ENCODE peak calls at places on chromosomes 13 and 19, in five cellular contexts. One of them, this sample, is unnamed.

GRCh38 chr13:106182404-106182803 is 353.1 kb downstream of the EFNB2 start:
- DNase-seq in breast epithelium: no peak
- DNase-seq in A549: no peak
- DNase-seq in body of pancreas: no peak
- DNase-seq in transverse colon: no peak
- DNase-seq in this sample: no peak

GRCh38 chr13:26872444-26873173 is 112.0 kb upstream of the GPR12 start:
- DNase-seq in breast epithelium: no peak
- DNase-seq in body of pancreas: peak
- DNase-seq in A549: peak
- DNase-seq in transverse colon: peak
- DNase-seq in this sample: no peak

GRCh38 chr13:23899555-23899954 is 2.3 kb upstream of the C1QTNF9B start:
- DNase-seq in breast epithelium: no peak
- DNase-seq in transverse colon: no peak
- DNase-seq in body of pancreas: peak
- DNase-seq in A549: no peak
- DNase-seq in this sample: no peak

GRCh38 chr13:76820759-76821158 is 65.4 kb downstream of the KCTD12 start:
- DNase-seq in transverse colon: no peak
- DNase-seq in breast epithelium: no peak
- DNase-seq in body of pancreas: peak
- DNase-seq in A549: no peak
- DNase-seq in this sample: no peak

GRCh38 chr19:35294859-35295258 is 2.9 kb downstream of the MAG start:
- DNase-seq in transverse colon: no peak
- DNase-seq in A549: no peak
- DNase-seq in body of pancreas: no peak
- DNase-seq in breast epithelium: no peak
- DNase-seq in this sample: no peak

GRCh38 chr19:8609210-8610040 is 1.1 kb downstream of the ADAMTS10 start:
- DNase-seq in breast epithelium: no peak
- DNase-seq in A549: peak
- DNase-seq in body of pancreas: peak
- DNase-seq in transverse colon: peak
- DNase-seq in this sample: no peak

GRCh38 chr19:5131866-5132561 is 163.1 kb downstream of the KDM4B start:
- DNase-seq in A549: no peak
- DNase-seq in transverse colon: no peak
- DNase-seq in breast epithelium: no peak
- DNase-seq in body of pancreas: no peak
- DNase-seq in this sample: no peak

GRCh38 chr13:28455580-28456194 is 39.2 kb downstream of the FLT1 start:
- DNase-seq in breast epithelium: no peak
- DNase-seq in A549: no peak
- DNase-seq in transverse colon: no peak
- DNase-seq in body of pancreas: no peak
- DNase-seq in this sample: no peak

GRCh38 chr19:5407356-5407755 is 47.9 kb upstream of the ZNRF4 start:
- DNase-seq in breast epithelium: no peak
- DNase-seq in body of pancreas: no peak
- DNase-seq in A549: peak
- DNase-seq in transverse colon: no peak
- DNase-seq in this sample: no peak

GRCh38 chr13:106566682-106567420 is 1.1 kb downstream of the ARGLU1 start:
- DNase-seq in breast epithelium: no peak
- DNase-seq in A549: peak
- DNase-seq in body of pancreas: peak
- DNase-seq in transverse colon: peak
- DNase-seq in this sample: no peak

GRCh38 chr19:35267818-35268545 is 780 bp upstream of the USF2 start:
- DNase-seq in breast epithelium: peak
- DNase-seq in body of pancreas: peak
- DNase-seq in A549: peak
- DNase-seq in transverse colon: peak
- DNase-seq in this sample: no peak

GRCh38 chr13:20411638-20412342 is 113.9 kb downstream of the CRYL1 start:
- DNase-seq in breast epithelium: peak
- DNase-seq in transverse colon: no peak
- DNase-seq in A549: no peak
- DNase-seq in body of pancreas: no peak
- DNase-seq in this sample: no peak

GRCh38 chr13:100461309-100462035 is 127.1 kb downstream of the GGACT start:
- DNase-seq in transverse colon: no peak
- DNase-seq in body of pancreas: no peak
- DNase-seq in A549: no peak
- DNase-seq in breast epithelium: no peak
- DNase-seq in this sample: no peak

GRCh38 chr19:14167013-14167593 is 30.7 kb upstream of the ASF1B start:
- DNase-seq in A549: no peak
- DNase-seq in body of pancreas: no peak
- DNase-seq in breast epithelium: no peak
- DNase-seq in transverse colon: no peak
- DNase-seq in this sample: no peak

GRCh38 chr13:30906411-30906990 is 430 bp downstream of the MEDAG start:
- DNase-seq in body of pancreas: no peak
- DNase-seq in transverse colon: no peak
- DNase-seq in breast epithelium: no peak
- DNase-seq in A549: no peak
- DNase-seq in this sample: no peak

GRCh38 chr13:46639033-46639981 is 86.3 kb downstream of the LRCH1 start:
- DNase-seq in body of pancreas: no peak
- DNase-seq in transverse colon: no peak
- DNase-seq in breast epithelium: no peak
- DNase-seq in A549: no peak
- DNase-seq in this sample: no peak

GRCh38 chr19:33194884-33195710 is 967 bp downstream of the LRP3 start:
- DNase-seq in breast epithelium: no peak
- DNase-seq in body of pancreas: peak
- DNase-seq in transverse colon: peak
- DNase-seq in A549: peak
- DNase-seq in this sample: no peak

GRCh38 chr13:106573855-106574254 is 5.9 kb upstream of the ARGLU1 start:
- DNase-seq in body of pancreas: peak
- DNase-seq in A549: no peak
- DNase-seq in breast epithelium: no peak
- DNase-seq in transverse colon: peak
- DNase-seq in this sample: no peak

GRCh38 chr19:48006762-48007161 is 12.3 kb downstream of the ELSPBP1 start:
- DNase-seq in A549: peak
- DNase-seq in transverse colon: no peak
- DNase-seq in body of pancreas: no peak
- DNase-seq in breast epithelium: no peak
- DNase-seq in this sample: no peak

GRCh38 chr19:18262917-18263316 is 11.3 kb downstream of the IQCN start:
- DNase-seq in transverse colon: no peak
- DNase-seq in A549: no peak
- DNase-seq in breast epithelium: no peak
- DNase-seq in body of pancreas: no peak
- DNase-seq in this sample: no peak

GRCh38 chr13:59997976-59998375 is 165.8 kb downstream of the DIAPH3 start:
- DNase-seq in A549: no peak
- DNase-seq in breast epithelium: no peak
- DNase-seq in transverse colon: no peak
- DNase-seq in body of pancreas: no peak
- DNase-seq in this sample: no peak

GRCh38 chr19:7219056-7219455 is 75.2 kb downstream of the INSR start:
- DNase-seq in body of pancreas: no peak
- DNase-seq in A549: no peak
- DNase-seq in transverse colon: no peak
- DNase-seq in breast epithelium: no peak
- DNase-seq in this sample: no peak

GRCh38 chr19:32238076-32238475 is 107.3 kb upstream of the ZNF507 start:
- DNase-seq in body of pancreas: no peak
- DNase-seq in breast epithelium: no peak
- DNase-seq in transverse colon: no peak
- DNase-seq in A549: no peak
- DNase-seq in this sample: no peak

GRCh38 chr13:44653261-44653660 is 77.1 kb upstream of the TSC22D1 start:
- DNase-seq in breast epithelium: no peak
- DNase-seq in body of pancreas: no peak
- DNase-seq in A549: no peak
- DNase-seq in transverse colon: no peak
- DNase-seq in this sample: no peak

DNA sequence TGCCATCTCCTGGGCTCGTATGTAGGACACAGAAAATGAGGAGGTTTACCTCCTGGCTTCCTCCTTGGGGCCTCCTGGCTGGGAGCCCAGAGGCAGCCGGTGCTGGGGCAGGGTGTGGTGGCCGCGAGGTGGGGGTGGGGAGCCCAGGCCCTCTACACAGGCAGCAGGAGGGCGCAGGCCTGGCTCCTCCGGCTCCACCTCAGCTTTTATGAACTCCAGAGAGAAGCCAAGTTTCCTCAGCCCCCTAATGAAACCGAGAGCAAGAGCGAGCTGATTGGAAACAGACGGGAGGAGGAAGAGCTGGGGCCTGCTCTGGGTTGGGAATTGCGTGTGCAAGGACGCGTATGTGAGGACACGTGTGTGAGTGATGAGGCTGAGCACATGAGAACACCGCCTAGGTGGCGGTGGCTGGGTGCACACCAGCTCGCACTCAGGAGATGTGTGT is 23.1 kb downstream of the LYL1 start:
- DNase-seq in A549: no peak
- DNase-seq in transverse colon: peak
- DNase-seq in breast epithelium: no peak
- DNase-seq in body of pancreas: no peak
- DNase-seq in this sample: no peak
- H3K27ac ChIP-seq in A549: peak
- H3K27ac ChIP-seq in transverse colon: peak
- H3K27ac ChIP-seq in breast epithelium: peak
- H3K27ac ChIP-seq in body of pancreas: no peak
- H3K27ac ChIP-seq in this sample: peak

DNA sequence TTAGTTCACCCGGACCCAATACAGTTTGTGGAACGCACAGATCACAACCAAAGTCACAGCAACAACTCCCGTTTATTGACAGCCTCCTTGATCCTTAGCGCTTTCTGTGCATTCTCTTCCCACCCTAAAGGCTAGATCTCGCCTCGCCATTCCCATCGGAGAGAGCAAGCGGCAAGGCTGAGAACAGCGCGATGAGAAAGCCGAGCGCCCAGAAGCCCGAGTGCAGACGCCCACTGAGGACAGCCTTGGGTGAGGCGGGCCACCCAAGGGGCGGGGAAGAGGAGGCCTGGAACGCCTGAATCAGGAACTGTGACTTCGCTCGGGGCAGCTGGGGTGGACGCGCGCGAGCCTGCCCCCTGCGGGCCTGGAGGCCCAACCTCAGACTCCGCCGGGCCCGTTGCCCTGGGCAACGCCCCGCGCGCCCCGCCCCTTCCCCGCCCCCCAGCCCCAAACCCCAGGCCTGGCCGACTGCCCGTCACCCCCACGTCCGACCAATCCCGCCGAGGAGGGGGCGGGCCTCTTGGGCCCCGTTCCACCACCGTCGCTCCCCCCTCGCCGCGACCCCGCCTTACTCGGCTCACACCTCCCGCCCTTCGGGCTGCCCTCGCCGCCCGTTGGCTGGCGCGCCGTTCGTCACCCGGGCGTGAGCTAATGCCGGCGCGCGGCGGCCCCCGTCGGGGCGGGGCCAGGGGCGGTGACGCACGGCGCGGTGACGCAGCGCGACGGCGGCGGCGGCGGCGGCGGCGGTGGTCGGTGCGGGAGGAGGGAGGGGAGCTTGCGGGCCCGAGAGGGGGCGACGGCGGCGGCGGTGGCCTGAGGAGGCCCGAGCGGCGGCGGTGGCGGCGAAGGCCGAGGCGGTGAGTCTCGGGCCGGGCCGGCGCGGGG is at the start of gene SAMD4B:
- DNase-seq in A549: peak
- DNase-seq in transverse colon: peak
- DNase-seq in body of pancreas: peak
- DNase-seq in breast epithelium: peak
- DNase-seq in this sample: peak
- TF ChIP-seq POLR2A in A549: peak
- TF ChIP-seq POLR2A in transverse colon: peak
- TF ChIP-seq POLR2A in body of pancreas: peak
- TF ChIP-seq POLR2A in breast epithelium: peak
- TF ChIP-seq POLR2A in this sample: no peak

GRCh38 chr19:53965091-53965490 is 2.4 kb downstream of the CACNG8 start:
- DNase-seq in body of pancreas: no peak
- DNase-seq in transverse colon: no peak
- DNase-seq in A549: no peak
- DNase-seq in breast epithelium: no peak
- DNase-seq in this sample: no peak
- H3K4me3 ChIP-seq in body of pancreas: no peak
- H3K4me3 ChIP-seq in transverse colon: no peak
- H3K4me3 ChIP-seq in A549: no peak
- H3K4me3 ChIP-seq in breast epithelium: no peak
- H3K4me3 ChIP-seq in this sample: no peak

GRCh38 chr19:46953955-46954501 is 65.6 kb upstream of the NPAS1 start:
- DNase-seq in breast epithelium: no peak
- DNase-seq in transverse colon: no peak
- DNase-seq in A549: no peak
- DNase-seq in body of pancreas: no peak
- DNase-seq in this sample: no peak

GRCh38 chr19:46954502-46955004 is 65.1 kb upstream of the NPAS1 start:
- DNase-seq in transverse colon: no peak
- DNase-seq in A549: no peak
- DNase-seq in breast epithelium: no peak
- DNase-seq in body of pancreas: no peak
- DNase-seq in this sample: no peak

GRCh38 chr19:46952874-46953273 is 66.8 kb upstream of the NPAS1 start:
- DNase-seq in breast epithelium: no peak
- DNase-seq in A549: no peak
- DNase-seq in body of pancreas: no peak
- DNase-seq in transverse colon: no peak
- DNase-seq in this sample: no peak

GRCh38 chr19:46950526-46951235 is 69.0 kb upstream of the NPAS1 start:
- DNase-seq in transverse colon: no peak
- DNase-seq in A549: no peak
- DNase-seq in breast epithelium: no peak
- DNase-seq in body of pancreas: no peak
- DNase-seq in this sample: no peak

GRCh38 chr19:46951236-46951986 is 68.2 kb upstream of the NPAS1 start:
- DNase-seq in body of pancreas: no peak
- DNase-seq in A549: peak
- DNase-seq in transverse colon: peak
- DNase-seq in breast epithelium: no peak
- DNase-seq in this sample: no peak
- H3K27ac ChIP-seq in body of pancreas: no peak
- H3K27ac ChIP-seq in A549: peak
- H3K27ac ChIP-seq in transverse colon: peak
- H3K27ac ChIP-seq in breast epithelium: peak
- H3K27ac ChIP-seq in this sample: peak